ENCODE peak calls at places on chromosomes 5 and 9, in nine cellular contexts. E, P, Y, K, J, F, X, L and O are unnamed samples.

GRCh38 chr5:173180331-173180730 is 36.0 kb downstream of the BNIP1 start:
- DNase-seq in J (no peak), X (no peak), F (no peak), E (no peak), K (no peak), L (no peak), P (no peak), Y (no peak), O (no peak)

GRCh38 chr5:167049043-167049663 is 1242.3 kb upstream of the WWC1 start:
- DNase-seq in X (no peak), L (peak), P (no peak), F (peak), J (no peak), Y (no peak), K (no peak), E (peak), O (no peak)

GRCh38 chr5:28014779-28015178 is 976.4 kb upstream of the CDH9 start:
- DNase-seq in L (no peak), J (no peak), E (peak), K (no peak), F (peak), P (no peak), Y (no peak), X (no peak), O (no peak)

GRCh38 chr5:173689713-173690360 is 73.4 kb upstream of the BOD1 start:
- DNase-seq in P (no peak), L (no peak), E (peak), Y (no peak), J (no peak), X (no peak), F (no peak), K (no peak), O (no peak)

GRCh38 chr9:77575785-77576184 is 72.3 kb downstream of the GNA14 start:
- DNase-seq in Y (no peak), X (no peak), E (peak), K (no peak), L (no peak), J (peak), P (no peak), F (peak), O (peak)

GRCh38 chr5:74413403-74414060 is 227.0 kb downstream of the ENC1 start:
- DNase-seq in P (no peak), L (no peak), J (no peak), Y (no peak), F (no peak), X (no peak), E (no peak), K (no peak), O (no peak)

GRCh38 chr5:57441557-57441956 is 41.1 kb downstream of the ACTBL2 start:
- DNase-seq in P (no peak), L (peak), X (no peak), J (peak), E (no peak), F (no peak), K (no peak), Y (no peak), O (peak)

GRCh38 chr5:95895771-95896170 is 65.9 kb downstream of the ELL2 start:
- DNase-seq in K (no peak), E (no peak), J (no peak), Y (no peak), L (no peak), X (no peak), P (no peak), F (no peak), O (no peak)

GRCh38 chr9:119004618-119004990 is 364.6 kb downstream of the BRINP1 start:
- DNase-seq in F (no peak), X (no peak), P (peak), Y (peak), K (no peak), J (peak), L (peak), E (no peak), O (peak)

GRCh38 chr5:129672006-129672405 is 75.9 kb upstream of the MINAR2 start:
- DNase-seq in K (no peak), Y (no peak), P (no peak), L (no peak), E (no peak), X (no peak), F (no peak), J (no peak), O (no peak)

GRCh38 chr9:31542384-31543055 is 841.9 kb upstream of the ACO1 start:
- DNase-seq in L (peak), F (peak), P (no peak), K (no peak), E (peak), J (peak), X (no peak), Y (peak), O (peak)

GRCh38 chr9:79256691-79257213 is 315.0 kb upstream of the TLE4 start:
- DNase-seq in P (no peak), K (no peak), F (no peak), E (no peak), X (peak), Y (no peak), L (peak), J (peak), O (peak)

DNA sequence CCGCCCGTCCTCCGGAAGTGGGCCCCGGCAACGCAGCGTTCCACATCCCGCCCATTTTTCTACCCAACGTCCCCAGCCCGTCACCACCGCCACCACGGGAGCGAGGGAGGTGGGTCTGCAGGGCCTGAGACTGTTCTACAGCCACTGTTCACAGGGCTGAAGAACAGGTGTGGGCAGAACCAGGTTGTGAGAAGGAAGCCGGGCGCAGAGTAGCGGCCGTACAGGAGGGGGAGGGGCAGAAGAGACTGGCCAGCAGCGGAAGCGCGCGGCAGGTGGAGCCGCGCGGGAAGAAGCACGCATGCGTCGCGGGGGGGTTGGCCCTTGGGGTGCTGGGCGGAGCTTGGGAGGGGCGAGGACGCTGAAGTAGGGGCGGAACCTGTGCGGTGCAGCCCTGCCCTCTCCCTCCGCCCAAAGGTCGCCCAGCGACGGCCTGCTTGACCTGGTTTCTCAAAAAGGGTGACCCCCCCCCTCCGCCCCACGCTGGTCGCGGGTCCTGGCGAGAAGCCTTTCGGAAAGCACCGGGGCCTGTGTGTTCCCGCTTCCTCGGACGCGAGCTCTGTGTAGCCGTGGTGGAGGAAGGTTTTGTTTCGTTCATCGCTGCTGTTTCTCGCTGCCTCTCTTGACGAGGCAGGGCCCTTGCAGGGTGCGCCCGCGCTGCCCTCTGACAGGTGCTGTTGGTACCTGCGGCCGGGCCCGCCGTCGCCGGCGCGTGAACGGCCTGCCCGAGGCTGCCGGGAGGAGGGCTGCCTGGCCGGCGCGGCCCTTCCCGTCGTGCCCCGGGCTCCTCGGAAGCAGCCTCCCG is 7.8 kb upstream of the MGAT1 start:
- DNase-seq in X (peak), P (peak), Y (peak), K (peak), J (peak), E (peak), L (no peak), F (peak), O (peak)
- H3K4me3 ChIP-seq in X (peak), P (peak), Y (peak), K (peak), J (peak), E (peak), L (peak), F (peak), O (peak)

GRCh38 chr9:130932220-130933069 is 6.6 kb downstream of the FIBCD1 start:
- DNase-seq in K (no peak), E (peak), F (no peak), P (no peak), Y (no peak), J (peak), X (peak), L (no peak), O (peak)
- H3K4me3 ChIP-seq in K (no peak), E (no peak), F (no peak), P (no peak), Y (no peak), J (peak), X (no peak), L (no peak), O (no peak)

DNA sequence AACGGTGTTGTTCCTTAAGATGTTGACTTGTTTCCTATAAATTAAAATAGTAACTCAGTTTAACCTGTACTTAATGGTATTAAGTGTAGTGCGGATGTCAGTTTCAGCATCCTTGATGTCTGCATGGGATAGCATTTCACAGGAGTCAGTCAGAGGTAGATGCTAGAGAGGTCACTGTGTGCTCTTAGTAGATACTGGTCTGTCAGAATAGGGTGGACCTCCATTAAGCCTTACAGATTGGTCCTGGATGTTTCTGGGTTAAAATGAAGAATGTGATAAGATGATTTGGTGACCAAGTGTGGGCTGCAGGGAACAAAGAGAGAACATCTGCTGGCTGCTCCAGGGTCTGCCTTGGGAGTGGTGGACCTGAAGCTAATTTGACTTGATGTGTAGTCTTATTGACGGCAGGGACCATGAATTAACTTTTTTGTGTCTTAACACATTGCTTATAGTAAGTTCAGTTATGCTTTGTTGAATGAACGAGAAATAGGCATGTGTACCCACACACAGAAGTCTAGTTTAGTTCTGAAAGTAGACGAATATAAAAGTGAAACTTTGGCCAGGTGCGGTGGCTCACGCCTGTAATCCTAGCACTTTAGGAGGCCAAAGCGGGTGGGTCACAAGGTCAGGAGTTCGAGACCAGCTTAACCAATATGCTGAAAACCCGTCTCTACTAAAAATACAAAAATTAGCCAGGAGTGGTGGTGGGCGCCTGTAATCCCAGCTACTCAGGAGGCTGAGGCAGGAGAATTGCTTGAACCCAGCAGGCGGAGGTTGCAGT is 12.5 kb downstream of the RAB24 start:
- DNase-seq in X (no peak), F (peak), E (peak), L (no peak), K (no peak), J (no peak), P (no peak), Y (no peak), O (no peak)
- H3K4me3 ChIP-seq in X (no peak), F (peak), E (no peak), L (no peak), K (no peak), J (no peak), P (no peak), Y (no peak), O (no peak)

GRCh38 chr5:41508696-41509398 is 1.6 kb downstream of the PLCXD3 start:
- DNase-seq in Y (no peak), K (no peak), J (no peak), E (no peak), X (no peak), L (no peak), F (no peak), P (no peak), O (no peak)
- H3K4me3 ChIP-seq in Y (no peak), K (no peak), J (no peak), E (no peak), X (peak), L (no peak), F (no peak), P (peak), O (no peak)

GRCh38 chr9:86795047-86795437 is 152.3 kb downstream of the GAS1 start:
- DNase-seq in L (no peak), Y (no peak), F (no peak), X (no peak), J (no peak), P (no peak), K (no peak), E (no peak), O (peak)
- H3K4me3 ChIP-seq in L (no peak), Y (no peak), F (no peak), X (no peak), J (no peak), P (peak), K (no peak), E (no peak), O (peak)

DNA sequence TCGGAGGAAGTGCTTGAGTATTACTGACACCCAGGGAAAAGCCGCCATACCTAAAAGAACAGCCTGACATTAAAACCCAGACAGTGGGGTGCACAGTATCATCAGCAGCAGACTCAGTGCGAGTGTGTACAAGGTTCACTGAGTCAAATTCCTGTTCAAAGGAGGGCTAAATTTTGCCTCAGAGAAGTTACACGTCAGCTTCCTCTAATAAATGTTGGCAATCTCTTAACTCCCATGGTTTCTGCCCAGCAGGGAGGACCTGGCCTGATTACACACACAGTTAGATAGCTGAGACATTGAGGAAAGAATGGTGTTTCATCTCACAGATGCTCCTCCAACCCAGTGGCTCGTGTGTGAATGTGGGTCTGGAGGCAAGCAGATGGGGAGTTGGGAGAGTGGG is 38.2 kb downstream of the NIPSNAP3B start:
- DNase-seq in X (no peak), F (no peak), P (no peak), L (no peak), J (no peak), K (no peak), E (no peak), Y (no peak), O (no peak)
- H3K4me3 ChIP-seq in X (no peak), F (no peak), P (no peak), L (no peak), J (no peak), K (no peak), E (no peak), Y (no peak), O (no peak)

GRCh38 chr5:93810780-93811179 is 69.4 kb upstream of the POU5F2 start:
- DNase-seq in F (no peak), P (no peak), L (no peak), X (no peak), J (no peak), Y (no peak), E (no peak), K (no peak), O (no peak)
- H3K4me3 ChIP-seq in F (no peak), P (no peak), L (no peak), X (no peak), J (no peak), Y (no peak), E (no peak), K (no peak), O (no peak)

DNA sequence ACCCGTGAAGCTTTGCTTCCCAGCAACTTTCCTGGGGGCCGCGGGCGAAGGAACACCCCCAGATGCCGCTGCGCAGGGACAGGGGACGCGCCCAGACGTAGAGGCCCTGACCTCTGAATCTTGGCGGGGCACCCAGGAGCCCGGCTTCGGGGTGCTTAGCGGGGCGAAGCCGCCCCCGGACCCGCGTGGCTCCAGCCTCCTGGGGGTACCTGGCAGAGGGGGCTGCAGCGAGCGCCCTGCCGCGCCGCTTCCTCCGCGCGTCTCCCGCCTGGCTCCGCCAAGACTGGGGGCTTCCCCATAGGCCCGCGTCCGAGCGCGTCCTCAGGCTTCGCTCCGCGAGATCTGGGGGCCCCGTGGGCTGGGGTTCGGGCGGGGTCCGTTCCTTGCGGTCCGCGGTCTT is 23.0 kb upstream of the ZNF782 start:
- DNase-seq in L (no peak), P (no peak), X (peak), F (no peak), J (no peak), K (no peak), Y (no peak), E (no peak), O (no peak)
- H3K4me3 ChIP-seq in L (peak), P (no peak), X (peak), F (no peak), J (no peak), K (no peak), Y (no peak), E (no peak), O (no peak)

DNA sequence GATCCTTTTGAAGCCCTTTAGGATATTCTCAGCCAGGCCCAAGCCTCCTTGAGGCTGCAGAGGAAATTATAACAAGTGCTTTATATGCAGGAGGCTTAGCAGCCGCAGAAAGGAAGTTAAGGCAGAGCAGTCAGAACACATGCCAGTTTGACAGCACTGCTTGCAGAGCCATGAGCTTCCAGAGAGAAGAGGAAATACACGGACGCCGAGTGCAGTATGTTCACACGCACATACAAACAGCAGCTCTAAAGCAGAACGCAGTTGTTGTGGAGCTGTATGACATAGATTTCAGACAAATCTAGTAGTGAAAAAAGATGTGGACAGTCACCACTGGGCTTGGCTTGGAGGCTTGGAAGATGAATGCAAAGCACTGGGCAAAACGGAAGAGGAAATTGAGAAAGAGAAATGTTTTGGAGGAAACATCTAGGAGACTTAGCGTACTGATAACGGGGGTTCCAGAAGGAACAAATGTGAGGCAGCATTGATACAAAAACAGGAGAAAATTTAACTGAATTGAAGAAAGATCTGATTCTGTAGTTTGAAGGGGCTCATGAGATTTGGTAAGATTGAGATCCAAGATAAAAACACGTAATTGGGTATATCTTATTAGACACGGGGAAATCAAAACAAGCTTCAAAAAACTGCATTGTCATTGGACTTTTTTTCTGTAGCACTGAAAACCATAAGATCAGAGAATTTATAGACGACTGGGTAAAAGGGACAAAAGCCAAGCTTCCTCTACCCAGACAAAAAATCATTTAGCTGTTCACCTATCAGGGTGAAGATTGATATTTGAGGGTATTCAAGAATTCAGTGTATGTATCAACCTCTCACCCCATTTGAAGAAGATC is 19.6 kb upstream of the ROPN1L start:
- DNase-seq in K (no peak), X (no peak), E (no peak), Y (no peak), F (no peak), L (no peak), P (no peak), J (no peak), O (no peak)
- H3K4me3 ChIP-seq in K (no peak), X (peak), E (no peak), Y (no peak), F (no peak), L (no peak), P (no peak), J (no peak), O (no peak)